ENCODE peak calls at places on chromosomes 5 and 9, in five cellular contexts. K, H, P, N and X are unnamed samples.

GRCh38 chr5:125584119-125584518 is 837.7 kb upstream of the ZNF608 start:
- DNase-seq in K (no peak), N (no peak), P (no peak), H (no peak), X (no peak)

GRCh38 chr5:76715734-76716455 is at the start of gene F2R:
- DNase-seq in N (no peak), H (peak; percentile 80), K (no peak), P (no peak), X (peak; percentile 67)

GRCh38 chr9:12604154-12604825 is 88.9 kb upstream of the TYRP1 start:
- DNase-seq in H (peak; percentile 47), P (no peak), K (no peak), N (no peak), X (no peak)

GRCh38 chr5:99020698-99021048 is 91.9 kb upstream of the CHD1 start:
- DNase-seq in N (no peak), P (no peak), H (no peak), K (no peak), X (no peak)

GRCh38 chr5:140362875-140363630 is 3.1 kb downstream of the SLC4A9 start:
- DNase-seq in H (peak; percentile 86), K (no peak), P (no peak), N (no peak), X (peak; percentile 59)

GRCh38 chr9:130446111-130446861 is 1.5 kb downstream of the ASS1 start:
- DNase-seq in P (peak; percentile 80), N (peak; percentile 70), H (peak; percentile 67), K (peak; percentile 82), X (peak; percentile 96)

GRCh38 chr5:149310947-149311675 is 34.2 kb upstream of the GRPEL2 start:
- DNase-seq in K (peak; percentile 41), P (no peak), H (peak; percentile 6), N (peak; percentile 31), X (no peak)

GRCh38 chr9:91157891-91158660 is 203.6 kb downstream of the AUH start:
- DNase-seq in H (no peak), N (no peak), P (no peak), K (no peak), X (peak; percentile 31)

GRCh38 chr5:154740483-154740882 is 14.7 kb upstream of the LARP1 start:
- DNase-seq in K (peak; percentile 49), P (no peak), N (no peak), H (no peak), X (no peak)

GRCh38 chr5:198516-198915 is 7.2 kb downstream of the LRRC14B start:
- DNase-seq in N (no peak), H (no peak), K (no peak), P (no peak), X (no peak)

GRCh38 chr9:42852133-42852532 is 668.7 kb downstream of the SPATA31A6 start:
- DNase-seq in H (peak; percentile 58), P (no peak), K (no peak), N (no peak), X (no peak)

GRCh38 chr5:114390431-114390830 is 28.6 kb downstream of the KCNN2 start:
- DNase-seq in N (no peak), H (no peak), K (no peak), P (no peak), X (no peak)

GRCh38 chr5:14268236-14268701 is 125.1 kb downstream of the TRIO start:
- DNase-seq in N (no peak), H (no peak), P (no peak), K (no peak), X (no peak)

GRCh38 chr5:14268738-14269137 is 125.6 kb downstream of the TRIO start:
- DNase-seq in K (no peak), H (no peak), P (no peak), N (no peak), X (no peak)

GRCh38 chr5:14266171-14266570 is 123.0 kb downstream of the TRIO start:
- DNase-seq in N (no peak), P (no peak), K (no peak), H (no peak), X (no peak)

GRCh38 chr5:14266686-14267085 is 123.5 kb downstream of the TRIO start:
- DNase-seq in N (no peak), H (no peak), P (no peak), K (no peak), X (no peak)

DNA sequence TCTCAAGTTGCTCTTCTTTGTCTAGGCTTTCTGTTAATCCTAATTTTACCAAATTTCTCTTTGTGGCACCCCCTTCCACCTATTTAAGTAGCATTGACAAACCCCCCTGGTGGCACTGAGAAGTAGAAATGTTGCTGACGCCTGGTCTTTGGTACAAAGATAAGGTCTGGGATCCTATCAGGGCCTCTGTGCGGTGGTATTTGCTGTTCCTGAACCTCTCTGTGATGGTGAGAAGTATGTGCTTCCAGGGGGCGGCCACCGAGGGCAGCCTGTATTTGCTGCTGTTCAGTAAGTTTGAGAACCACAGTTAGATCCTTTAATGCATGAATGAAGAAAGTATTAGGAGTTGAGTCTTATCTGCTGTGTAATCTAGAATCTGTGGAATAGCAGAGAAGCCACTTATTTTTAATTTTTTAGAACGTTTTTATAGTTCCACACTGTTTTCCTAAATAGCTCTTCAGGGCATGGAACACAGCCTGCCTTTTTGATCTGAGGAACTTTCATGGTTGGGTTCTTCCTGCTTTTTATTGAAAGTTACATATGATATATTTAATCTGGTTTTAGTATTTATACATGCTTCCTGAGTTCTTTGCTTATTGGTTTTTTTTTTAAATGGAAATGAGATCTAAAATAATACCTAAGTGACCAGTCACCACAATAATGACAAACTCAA is 124.2 kb downstream of the TRIO start:
- DNase-seq in H (peak; percentile 62), P (no peak), K (no peak), N (no peak), X (no peak)
- TF ChIP-seq CTCF in H (no peak), P (no peak), K (no peak), N (peak; percentile 2), X (no peak)

GRCh38 chr5:40606077-40606765 is 73.5 kb upstream of the PTGER4 start:
- DNase-seq in K (no peak), P (no peak), H (no peak), N (no peak), X (no peak)
- H3K4me3 ChIP-seq in K (no peak overlapping the region), P (no peak overlapping the region), H (no peak overlapping the region), N (no peak overlapping the region), X (no peak overlapping the region)

GRCh38 chr9:36833954-36834353 is 200.1 kb downstream of the PAX5 start:
- DNase-seq in K (no peak), H (no peak), P (no peak), N (no peak), X (no peak)
- TF ChIP-seq CTCF in K (no peak), H (no peak), P (no peak), N (no peak), X (no peak)

DNA sequence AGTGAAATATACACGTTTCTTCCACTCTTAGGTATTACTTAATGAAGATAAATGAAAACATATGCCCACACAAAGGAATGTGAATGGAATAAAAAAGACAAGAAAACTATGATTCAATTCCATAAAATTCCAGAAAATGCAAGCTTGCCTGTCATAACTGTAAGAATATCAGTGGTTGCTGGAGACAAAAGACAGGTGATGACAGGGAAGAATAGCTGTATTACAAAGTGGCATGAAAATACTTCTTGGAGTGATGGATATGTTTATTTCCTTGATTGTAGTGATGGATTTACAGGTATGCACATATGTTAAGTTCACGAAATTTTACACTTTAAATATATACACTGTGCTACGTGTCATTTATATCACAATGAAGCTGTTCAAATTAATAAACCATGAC is 553.3 kb downstream of the HTR1A start:
- DNase-seq in H (no peak), K (no peak), P (no peak), N (no peak), X (no peak)
- H3K4me3 ChIP-seq in H (no peak overlapping the region), K (no peak overlapping the region), P (no peak overlapping the region), N (no peak overlapping the region), X (no peak overlapping the region)

GRCh38 chr5:32001284-32001683 is 172.8 kb downstream of the GOLPH3 start:
- DNase-seq in K (no peak), P (no peak), H (no peak), N (no peak), X (no peak)
- TF ChIP-seq CTCF in K (no peak), P (no peak), H (no peak), N (no peak), X (no peak)

GRCh38 chr5:144191998-144192397 is 21.3 kb downstream of the KCTD16 start:
- DNase-seq in K (no peak), H (peak; percentile 21), N (no peak), P (no peak), X (no peak)
- H3K4me3 ChIP-seq in K (no peak overlapping the region), H (no peak overlapping the region), N (no peak overlapping the region), P (no peak overlapping the region), X (no peak overlapping the region)